ENCODE peak calls at places on chromosomes 13 and 19, in six cellular contexts. U, T, D, R, N and Q are unnamed samples.

GRCh38 chr13:50580684-50581305 is 262.7 kb downstream of the DLEU7 start:
- DNase-seq in U (no peak), T (no peak), D (no peak), R (peak; percentile 80), N (no peak), Q (no peak)

GRCh38 chr19:42693760-42694350 is 46.4 kb downstream of the PSG3 start:
- DNase-seq in U (peak; percentile 47), T (no peak), D (no peak), R (peak; percentile 46), N (no peak), Q (no peak)

GRCh38 chr19:53192771-53193533 is at the start of gene ZNF665:
- DNase-seq in U (peak; percentile 67), T (peak; percentile 85), D (peak; percentile 85), R (peak; percentile 82), N (peak; percentile 90), Q (peak; percentile 95)

GRCh38 chr19:47598407-47599349 is 10.3 kb upstream of the BICRA start:
- DNase-seq in U (no peak), T (peak; percentile 75), D (no peak), R (peak; percentile 96), N (peak; percentile 41), Q (no peak)

GRCh38 chr13:111879719-111880118 is 187.2 kb upstream of the SOX1 start:
- DNase-seq in U (no peak), T (no peak), D (no peak), R (no peak), N (no peak), Q (no peak)

GRCh38 chr19:32397736-32398135 is 7.8 kb upstream of the DPY19L3 start:
- DNase-seq in U (no peak), T (no peak), D (no peak), R (peak; percentile 88), N (no peak), Q (no peak)

GRCh38 chr19:5093297-5093858 is 124.5 kb downstream of the KDM4B start:
- DNase-seq in U (no peak), T (no peak), D (peak; percentile 64), R (no peak), N (peak; percentile 36), Q (no peak)

GRCh38 chr19:34578751-34579150 is 97.2 kb downstream of the WTIP start:
- DNase-seq in U (no peak), T (no peak), D (peak; percentile 4), R (no peak), N (no peak), Q (no peak)

GRCh38 chr19:49985926-49986325 is 25.0 kb upstream of the SIGLEC11 start:
- DNase-seq in U (no peak), T (no peak), D (no peak), R (no peak), N (no peak), Q (no peak)

GRCh38 chr13:40401911-40402776 is 264.3 kb downstream of the FOXO1 start:
- DNase-seq in U (peak; percentile 95), T (peak; percentile 98), D (peak; percentile 95), R (peak; percentile 92), N (peak; percentile 85), Q (peak; percentile 94)

GRCh38 chr13:31172535-31172934 is 10.8 kb upstream of the HSPH1 start:
- DNase-seq in U (no peak), T (no peak), D (no peak), R (peak; percentile 84), N (no peak), Q (no peak)

GRCh38 chr13:28954810-28955209 is 134.7 kb downstream of the MTUS2 start:
- DNase-seq in U (peak; percentile 71), T (no peak), D (no peak), R (no peak), N (no peak), Q (no peak)

GRCh38 chr19:15464394-15465385 is at the start of gene RASAL3:
- DNase-seq in U (peak; percentile 74), T (no peak), D (no peak), R (no peak), N (no peak), Q (no peak)

GRCh38 chr13:48626077-48626449 is 27.7 kb upstream of the CYSLTR2 start:
- DNase-seq in U (no peak), T (no peak), D (no peak), R (peak; percentile 53), N (no peak), Q (no peak)

GRCh38 chr19:3057275-3057714 is 5.0 kb downstream of the TLE5 start:
- DNase-seq in U (peak; percentile 94), T (peak; percentile 93), D (peak; percentile 95), R (no peak), N (peak; percentile 93), Q (no peak)

GRCh38 chr13:55160911-55161310 is 1979.8 kb upstream of the PRR20A start:
- DNase-seq in U (no peak), T (no peak), D (no peak), R (no peak), N (no peak), Q (no peak)

GRCh38 chr19:45087531-45087930 is 5.4 kb upstream of the PPP1R37 start:
- DNase-seq in U (no peak), T (no peak), D (no peak), R (no peak), N (no peak), Q (no peak)

GRCh38 chr19:16428372-16429036 is 43.3 kb downstream of the EPS15L1 start:
- DNase-seq in U (no peak), T (no peak), D (no peak), R (no peak), N (no peak), Q (no peak)

GRCh38 chr13:48595330-48596127 is 58.2 kb upstream of the CYSLTR2 start:
- DNase-seq in U (peak; percentile 62), T (peak; percentile 38), D (peak; percentile 65), R (peak; percentile 70), N (peak; percentile 63), Q (peak; percentile 67)

GRCh38 chr13:40682449-40683240 is 16.2 kb upstream of the FOXO1 start:
- DNase-seq in U (no peak), T (no peak), D (no peak), R (peak; percentile 35), N (no peak), Q (no peak)

GRCh38 chr13:112885782-112886268 is 83.2 kb upstream of the MCF2L start:
- DNase-seq in U (peak; percentile 94), T (peak; percentile 70), D (peak; percentile 77), R (peak; percentile 87), N (peak; percentile 92), Q (no peak)

GRCh38 chr19:2627319-2627829 is 75.1 kb downstream of the GNG7 start:
- DNase-seq in U (peak; percentile 93), T (peak; percentile 41), D (no peak), R (peak; percentile 99), N (peak; percentile 87), Q (peak; percentile 80)

GRCh38 chr13:111901301-111901905 is 165.5 kb upstream of the SOX1 start:
- DNase-seq in U (peak; percentile 28), T (no peak), D (no peak), R (no peak), N (no peak), Q (no peak)

GRCh38 chr19:44019498-44019897 is 5.7 kb upstream of the ZNF222 start:
- DNase-seq in U (no peak), T (no peak), D (no peak), R (no peak), N (no peak), Q (no peak)
- H3K9me3 ChIP-seq in U (no peaks in the 10 kb centered on the region), T (no peaks in the 10 kb centered on the region), D (no peaks in the 10 kb centered on the region), R (no peaks in the 10 kb centered on the region), N (peaks cover 9% of the 10 kb centered on the region), Q (no peaks in the 10 kb centered on the region)

DNA sequence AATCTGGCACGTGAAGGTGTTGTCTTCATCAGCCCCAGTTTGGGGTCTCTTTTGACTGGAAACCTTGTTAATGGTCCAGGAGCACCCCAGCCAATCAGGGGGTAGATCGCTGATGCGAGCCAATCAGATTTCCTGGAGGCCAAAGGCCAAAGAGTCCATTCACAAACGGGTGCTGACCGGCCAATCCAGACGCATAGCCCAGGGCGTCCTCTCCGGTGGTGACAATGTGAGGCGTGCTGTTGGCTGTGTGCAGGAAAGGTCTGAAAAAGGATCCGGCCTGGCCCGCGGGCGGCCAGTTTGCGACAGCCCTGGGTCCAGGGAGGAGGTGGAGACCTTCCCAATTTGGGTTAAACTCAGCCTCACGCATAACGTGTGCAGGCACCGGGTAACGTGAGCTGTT is 3.1 kb downstream of the MAST3 start:
- DNase-seq in U (peak; percentile 64), T (no peak), D (no peak), R (no peak), N (no peak), Q (no peak)
- H3K27me3 ChIP-seq in U (no peaks in the 10 kb centered on the region), T (peaks cover 13% of the 10 kb centered on the region), D (no peaks in the 10 kb centered on the region), R (peaks cover 17% of the 10 kb centered on the region), N (peaks cover 41% of the 10 kb centered on the region), Q (no peaks in the 10 kb centered on the region)

GRCh38 chr19:7998081-7998480 is 7.4 kb downstream of the ELAVL1 start:
- DNase-seq in U (no peak), T (no peak), D (no peak), R (peak; percentile 63), N (no peak), Q (no peak)
- TF ChIP-seq POLR2A in U (no peak), T (no peak), D (no peak), R (no peak), N (no peak), Q (no peak)

GRCh38 chr19:22733691-22734090 is 50.3 kb downstream of the ZNF99 start:
- DNase-seq in U (no peak), T (no peak), D (no peak), R (no peak), N (no peak), Q (no peak)

GRCh38 chr19:22735911-22736645 is 47.9 kb downstream of the ZNF99 start:
- DNase-seq in U (peak; percentile 46), T (no peak), D (no peak), R (no peak), N (no peak), Q (no peak)
- H3K9me3 ChIP-seq in U (no peaks in the 10 kb centered on the region), T (no peaks in the 10 kb centered on the region), D (no peaks in the 10 kb centered on the region), R (peaks cover 40% of the 10 kb centered on the region), N (peaks cover 20% of the 10 kb centered on the region), Q (peaks cover 26% of the 10 kb centered on the region)

GRCh38 chr13:27793377-27794074 is 1.2 kb downstream of the GSX1 start:
- DNase-seq in U (no peak), T (no peak), D (no peak), R (no peak), N (no peak), Q (no peak)
- H3K27me3 ChIP-seq in U (peaks cover 20% of the 10 kb centered on the region), T (peaks cover 86% of the 10 kb centered on the region), D (peaks cover 5% of the 10 kb centered on the region), R (peaks cover 93% of the 10 kb centered on the region), N (peaks cover 100% of the 10 kb centered on the region), Q (peaks cover 71% of the 10 kb centered on the region)

GRCh38 chr19:35702223-35703012 is 1.9 kb upstream of the ZBTB32 start:
- DNase-seq in U (peak; percentile 95), T (peak; percentile 92), D (peak; percentile 89), R (peak; percentile 97), N (peak; percentile 98), Q (peak; percentile 92)
- TF ChIP-seq POLR2A in U (peak; percentile 14), T (no peak), D (no peak), R (no peak), N (no peak), Q (peak; percentile 28)

DNA sequence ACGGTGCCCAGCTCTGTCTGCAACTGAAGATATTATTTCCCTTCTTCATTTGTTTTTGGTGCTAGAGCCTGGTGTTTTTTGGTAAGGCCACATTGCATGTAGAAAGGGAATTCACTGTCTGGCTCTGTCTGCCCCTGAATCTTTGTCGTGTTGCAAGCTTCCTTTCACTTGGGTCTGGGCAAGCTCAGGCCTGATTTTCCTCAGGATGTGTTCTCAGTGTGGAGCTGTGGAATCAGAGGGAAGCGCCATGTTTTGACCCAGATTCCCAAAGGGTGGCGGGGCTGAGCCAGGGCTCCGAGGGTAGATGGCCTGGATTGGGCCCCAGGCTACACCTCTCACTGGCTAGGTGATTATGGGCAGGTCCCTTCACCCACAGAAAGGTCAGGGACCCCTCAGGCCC is 8.6 kb downstream of the PRKCSH start:
- DNase-seq in U (no peak), T (no peak), D (no peak), R (no peak), N (no peak), Q (no peak)
- H3K9me3 ChIP-seq in U (no peaks in the 10 kb centered on the region), T (no peaks in the 10 kb centered on the region), D (no peaks in the 10 kb centered on the region), R (no peaks in the 10 kb centered on the region), N (no peaks in the 10 kb centered on the region), Q (no peaks in the 10 kb centered on the region)

GRCh38 chr19:6916952-6917351 is 29.6 kb downstream of the ADGRE1 start:
- DNase-seq in U (no peak), T (no peak), D (no peak), R (no peak), N (no peak), Q (no peak)
- H3K27me3 ChIP-seq in U (no peaks in the 10 kb centered on the region), T (no peaks in the 10 kb centered on the region), D (no peaks in the 10 kb centered on the region), R (no peaks in the 10 kb centered on the region), N (no peaks in the 10 kb centered on the region), Q (no peaks in the 10 kb centered on the region)